ENCODE peak calls at places on chromosomes 16 and 17, in six cellular contexts. E, H, X, O, Z and N are unnamed samples. For H3K4me1, the result is how much of the 10 kb centered on the place peaks cover.

GRCh38 chr17:29078183-29079045 is 35.5 kb downstream of the PIPOX start:
- DNase-seq in E (peak), H (no peak), X (peak), O (no peak), Z (peak), N (no peak)

GRCh38 chr17:7432296-7432695 is 2.9 kb upstream of the TMEM102 start:
- DNase-seq in E (no peak), H (no peak), X (no peak), O (no peak), Z (no peak), N (no peak)

GRCh38 chr16:30570621-30571443 is 682 bp downstream of the ZNF688 start:
- DNase-seq in E (no peak), H (peak), X (no peak), O (no peak), Z (peak), N (peak)

GRCh38 chr16:10558746-10559641 is 21.4 kb downstream of the EMP2 start:
- DNase-seq in E (no peak), H (peak), X (peak), O (no peak), Z (peak), N (no peak)

GRCh38 chr17:16920628-16921020 is 51.3 kb downstream of the TNFRSF13B start:
- DNase-seq in E (no peak), H (no peak), X (no peak), O (no peak), Z (no peak), N (no peak)

GRCh38 chr17:7673239-7673638 is 14.1 kb downstream of the TP53 start:
- DNase-seq in E (no peak), H (no peak), X (no peak), O (peak), Z (no peak), N (no peak)

GRCh38 chr17:68381076-68381900 is 76.0 kb downstream of the WIPI1 start:
- DNase-seq in E (peak), H (no peak), X (peak), O (no peak), Z (peak), N (no peak)

GRCh38 chr17:79907855-79908254 is 68.6 kb upstream of the CBX4 start:
- DNase-seq in E (no peak), H (no peak), X (peak), O (peak), Z (no peak), N (no peak)

GRCh38 chr17:17971431-17972125 is 622 bp downstream of the TOM1L2 start:
- DNase-seq in E (no peak), H (peak), X (peak), O (no peak), Z (peak), N (no peak)

GRCh38 chr16:67547423-67548264 is 14.7 kb upstream of the CTCF start:
- DNase-seq in E (no peak), H (no peak), X (no peak), O (no peak), Z (no peak), N (no peak)

GRCh38 chr17:57186231-57187019 is 69.9 kb upstream of the MSI2 start:
- DNase-seq in E (no peak), H (no peak), X (peak), O (no peak), Z (no peak), N (no peak)

GRCh38 chr16:67860589-67861398 is 12.1 kb upstream of the EDC4 start:
- DNase-seq in E (no peak), H (no peak), X (no peak), O (no peak), Z (peak), N (no peak)

GRCh38 chr17:9487406-9487805 is 88.2 kb downstream of the STX8 start:
- DNase-seq in E (no peak), H (no peak), X (no peak), O (no peak), Z (peak), N (no peak)

GRCh38 chr16:89392881-89393730 is 97.3 kb downstream of the ANKRD11 start:
- DNase-seq in E (no peak), H (no peak), X (no peak), O (no peak), Z (no peak), N (no peak)

GRCh38 chr17:77282524-77283515 is 142.1 kb downstream of the SEC14L1 start:
- DNase-seq in E (no peak), H (no peak), X (no peak), O (peak), Z (peak), N (no peak)

GRCh38 chr17:78159575-78160158 is 8.7 kb upstream of the SYNGR2 start:
- DNase-seq in E (no peak), H (no peak), X (no peak), O (no peak), Z (peak), N (peak)

GRCh38 chr16:3716831-3717234 is 491 bp downstream of the TRAP1 start:
- DNase-seq in E (no peak), H (no peak), X (peak), O (no peak), Z (peak), N (no peak)

GRCh38 chr17:43094129-43094834 is 30.9 kb downstream of the BRCA1 start:
- DNase-seq in E (no peak), H (no peak), X (no peak), O (no peak), Z (peak), N (no peak)

GRCh38 chr17:29562615-29563014 is 4.2 kb downstream of the ABHD15 start:
- DNase-seq in E (no peak), H (no peak), X (no peak), O (no peak), Z (no peak), N (no peak)

GRCh38 chr16:75464130-75464918 is at the start of gene TMEM170A:
- DNase-seq in E (peak), H (peak), X (peak), O (peak), Z (peak), N (peak)

GRCh38 chr17:36072431-36073121 is 8.5 kb downstream of the CCL18 start:
- DNase-seq in E (peak), H (peak), X (peak), O (peak), Z (peak), N (no peak)

GRCh38 chr16:47278571-47278970 is 134.8 kb upstream of the NETO2 start:
- DNase-seq in E (no peak), H (no peak), X (no peak), O (no peak), Z (peak), N (no peak)

GRCh38 chr17:81569986-81570514 is 17.9 kb upstream of the FAAP100 start:
- DNase-seq in E (no peak), H (no peak), X (no peak), O (no peak), Z (no peak), N (no peak)

GRCh38 chr16:29820730-29821662 is 734 bp downstream of the MVP start:
- DNase-seq in E (no peak), H (no peak), X (peak), O (peak), Z (no peak), N (no peak)

GRCh38 chr17:57935833-57936807 is 19.1 kb downstream of the CUEDC1 start:
- DNase-seq in E (no peak), H (peak), X (peak), O (no peak), Z (peak), N (no peak)

GRCh38 chr16:80992676-80993292 is 13.9 kb downstream of the CMC2 start:
- DNase-seq in E (no peak), H (no peak), X (no peak), O (no peak), Z (no peak), N (no peak)

GRCh38 chr16:17572145-17572544 is 101.4 kb upstream of the XYLT1 start:
- DNase-seq in E (peak), H (no peak), X (no peak), O (no peak), Z (no peak), N (peak)

GRCh38 chr16:12002447-12003006 is 26.0 kb downstream of the SNX29 start:
- DNase-seq in E (no peak), H (no peak), X (peak), O (no peak), Z (peak), N (no peak)

GRCh38 chr16:14131774-14132695 is 60.9 kb downstream of the MRTFB start:
- DNase-seq in E (no peak), H (no peak), X (no peak), O (no peak), Z (peak), N (no peak)

GRCh38 chr17:57943140-57943539 is 12.1 kb downstream of the CUEDC1 start:
- DNase-seq in E (no peak), H (peak), X (peak), O (no peak), Z (peak), N (no peak)

GRCh38 chr16:29664133-29664912 is 1.3 kb downstream of the SPN start:
- DNase-seq in E (no peak), H (no peak), X (peak), O (no peak), Z (no peak), N (no peak)

GRCh38 chr17:35052240-35052608 is 11.3 kb downstream of the RFFL start:
- DNase-seq in E (no peak), H (no peak), X (no peak), O (no peak), Z (peak), N (no peak)

GRCh38 chr17:36001862-36002603 is 680 bp upstream of the CCL15 start:
- DNase-seq in E (no peak), H (no peak), X (no peak), O (peak), Z (no peak), N (no peak)

GRCh38 chr16:2470603-2471015 is 488 bp upstream of the NTN3 start:
- DNase-seq in E (no peak), H (no peak), X (no peak), O (no peak), Z (no peak), N (no peak)

GRCh38 chr17:74430706-74431567 is 951 bp upstream of the GPRC5C start:
- DNase-seq in E (peak), H (peak), X (peak), O (peak), Z (peak), N (peak)

GRCh38 chr16:3873482-3874173 is 6.9 kb downstream of the CREBBP start:
- DNase-seq in E (no peak), H (no peak), X (no peak), O (no peak), Z (no peak), N (no peak)

GRCh38 chr17:36463916-36464764 is 22.3 kb upstream of the ZNHIT3 start:
- DNase-seq in E (peak), H (peak), X (peak), O (peak), Z (peak), N (peak)

GRCh38 chr17:5705081-5705875 is 121.0 kb upstream of the NLRP1 start:
- DNase-seq in E (no peak), H (no peak), X (peak), O (no peak), Z (no peak), N (no peak)

DNA sequence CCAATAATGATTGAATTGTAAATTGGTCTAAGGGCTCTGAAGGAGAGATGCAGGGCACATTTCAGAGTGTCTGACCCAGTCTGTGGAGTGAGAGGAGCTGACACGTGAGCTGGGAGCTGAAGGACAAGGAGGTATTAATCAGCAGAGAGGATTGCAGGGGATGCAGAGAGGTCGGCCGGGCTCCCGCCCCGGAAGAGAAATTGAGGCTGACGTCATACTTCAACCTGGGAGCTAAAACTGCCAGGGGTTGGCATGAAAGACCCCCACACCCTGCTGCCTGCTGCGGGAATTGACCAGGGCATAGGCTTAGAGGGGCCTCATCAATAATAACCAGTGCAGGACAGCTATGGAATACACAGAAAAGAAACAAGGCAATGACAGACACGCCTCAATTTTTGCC is 53.6 kb upstream of the CLEC19A start:
- DNase-seq in E (no peak), H (no peak), X (no peak), O (no peak), Z (no peak), N (no peak)
- H3K27ac ChIP-seq in E (no peak), H (no peak), X (no peak), O (no peak), Z (no peak), N (no peak)

DNA sequence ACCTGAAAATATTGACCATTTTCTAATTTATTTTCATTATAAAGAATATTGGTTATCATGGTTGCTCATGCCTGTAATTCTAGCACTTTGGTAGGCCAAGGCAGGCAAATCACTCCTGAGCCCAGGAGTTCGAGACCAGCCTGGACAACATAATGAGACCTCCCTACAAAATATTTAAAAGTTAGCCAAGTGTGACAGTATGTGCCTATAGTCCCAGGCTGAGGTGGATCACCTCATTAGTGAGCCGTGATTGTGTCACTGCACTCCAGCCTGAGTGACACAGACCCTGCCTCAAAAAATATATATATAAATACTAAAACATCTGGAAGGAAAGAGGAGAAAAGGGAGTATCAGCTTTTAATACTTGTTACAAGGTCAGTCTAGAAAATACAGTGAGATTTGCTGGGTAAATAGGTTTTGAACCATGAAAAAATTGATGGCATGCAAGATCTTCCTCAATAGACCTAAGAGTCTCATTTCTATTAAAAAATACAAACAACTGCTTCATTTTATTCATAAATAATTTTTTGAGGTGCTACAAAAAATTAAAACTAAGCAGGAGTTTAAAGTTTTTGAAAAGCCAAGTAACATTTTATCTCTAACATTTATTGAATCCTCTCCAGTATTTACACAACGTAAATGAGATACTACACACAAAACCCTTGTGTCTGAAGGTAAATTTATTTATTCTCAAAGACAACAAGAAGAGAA is 47.7 kb downstream of the TUBD1 start:
- DNase-seq in E (no peak), H (no peak), X (no peak), O (no peak), Z (peak), N (peak)
- H3K4me1 ChIP-seq in E (half or more), H (under half), X (under half), O (half or more), Z (under half), N (under half)

GRCh38 chr17:45284176-45285140 is 22.6 kb upstream of the SPATA32 start:
- DNase-seq in E (no peak), H (peak), X (no peak), O (no peak), Z (no peak), N (no peak)
- H3K27ac ChIP-seq in E (peak), H (peak), X (no peak), O (no peak), Z (no peak), N (no peak)

DNA sequence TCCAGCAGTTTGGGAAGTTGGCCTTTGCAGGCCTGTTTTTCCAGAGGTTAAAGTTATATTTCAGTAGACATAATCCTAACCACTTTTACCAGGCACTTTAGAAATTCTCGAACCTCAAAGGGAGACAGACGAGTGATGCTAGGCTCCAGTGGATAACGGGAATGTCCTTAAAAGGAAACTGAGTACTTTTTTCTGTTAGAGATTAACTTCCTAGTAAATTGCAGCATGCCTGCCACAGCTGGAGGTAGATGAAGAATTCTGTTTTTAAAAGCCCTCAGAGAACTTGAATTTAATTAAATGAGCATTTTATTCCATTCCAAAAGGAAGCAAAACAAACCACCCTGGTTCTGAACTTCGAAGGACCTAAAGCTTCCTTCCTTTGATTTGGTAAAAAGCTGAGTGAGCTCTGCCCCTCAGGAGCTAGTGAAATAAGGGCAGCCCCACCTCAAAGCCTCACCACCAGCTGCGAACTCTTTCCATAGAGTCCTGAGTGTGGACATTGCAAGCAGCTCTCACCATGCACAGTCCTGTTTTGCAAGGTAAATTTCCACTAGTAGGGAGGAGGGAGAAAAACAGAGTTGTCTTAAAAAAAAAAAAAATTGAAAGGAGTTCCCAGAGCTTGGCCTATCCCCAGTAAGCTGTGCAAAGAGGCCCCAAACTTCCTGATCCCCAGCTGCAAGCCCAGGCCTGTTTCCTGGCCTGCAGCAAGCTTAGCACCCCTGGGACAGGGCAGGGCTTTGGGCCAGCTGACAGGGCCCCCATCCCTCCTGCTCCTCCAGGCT is 11.3 kb downstream of the CHD9NB start:
- DNase-seq in E (no peak), H (peak), X (peak), O (no peak), Z (no peak), N (peak)
- H3K4me1 ChIP-seq in E (under half), H (under half), X (under half), O (under half), Z (under half), N (under half)

GRCh38 chr17:64278614-64279013 is 15.6 kb upstream of the TEX2 start:
- DNase-seq in E (peak), H (no peak), X (no peak), O (no peak), Z (peak), N (peak)
- H3K27ac ChIP-seq in E (no peak), H (peak), X (peak), O (no peak), Z (no peak), N (no peak)

DNA sequence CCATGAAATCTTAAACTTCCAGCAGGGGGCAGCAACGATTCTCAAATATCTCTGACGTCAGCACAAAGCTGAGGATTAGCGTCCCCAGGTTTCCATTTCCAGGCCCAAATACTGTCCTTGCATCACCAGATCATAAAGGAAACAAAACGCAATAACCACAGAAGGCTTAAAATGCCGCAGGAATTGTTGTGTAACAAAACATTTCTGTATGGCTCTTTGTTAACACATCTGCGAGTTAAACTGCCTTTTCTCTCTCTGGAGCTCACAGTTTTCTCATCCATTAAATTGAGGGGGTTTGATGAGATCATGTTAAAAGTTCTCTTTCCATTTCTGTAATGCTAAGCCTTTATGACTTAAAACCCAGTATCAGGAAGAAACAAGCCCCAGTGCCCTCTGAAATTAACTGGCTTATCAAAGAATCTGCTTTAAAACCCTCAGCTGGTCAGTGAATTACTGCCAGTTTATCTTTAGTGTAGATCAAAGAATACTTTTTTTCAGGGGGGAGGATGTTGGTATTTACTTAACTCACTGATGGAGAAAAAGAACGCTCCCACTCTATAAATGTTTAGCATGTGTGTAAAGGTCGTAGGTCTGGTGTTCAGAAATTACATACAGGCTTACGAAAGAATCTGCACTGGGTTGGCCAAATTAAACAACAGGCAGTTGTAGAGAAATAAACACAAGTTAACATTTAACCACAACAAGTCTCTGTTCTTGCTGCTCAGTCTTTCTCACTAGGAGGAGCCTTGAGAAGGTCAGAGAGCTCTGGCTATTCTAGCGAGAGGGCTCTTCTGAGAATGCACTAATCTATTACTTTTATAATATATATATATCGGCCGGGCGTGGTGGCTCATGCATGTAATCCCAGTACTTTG is 10.6 kb upstream of the TERF2 start:
- DNase-seq in E (peak), H (no peak), X (peak), O (no peak), Z (peak), N (peak)
- H3K4me1 ChIP-seq in E (half or more), H (under half), X (under half), O (under half), Z (under half), N (under half)

GRCh38 chr17:51103050-51103449 is 17.6 kb downstream of the SPAG9 start:
- DNase-seq in E (no peak), H (no peak), X (no peak), O (no peak), Z (no peak), N (no peak)
- H3K27ac ChIP-seq in E (no peak), H (no peak), X (no peak), O (no peak), Z (no peak), N (no peak)